ENCODE peak calls at places on chromosomes 7 and 10, in four cellular contexts. R is AG08395, O is ELR, C is RWPE1. A is an unnamed sample.

GRCh38 chr7:53358301-53358700 is 322.9 kb downstream of the POM121L12 start:
- DNase-seq in C (no peak), R (no peak), O (no peak), A (no peak)

GRCh38 chr10:71213761-71214440 is 1.5 kb downstream of the UNC5B start:
- DNase-seq in C (peak), R (peak), O (peak), A (no peak)

GRCh38 chr7:51070163-51070562 is 246.4 kb downstream of the COBL start:
- DNase-seq in R (peak), O (no peak), C (no peak), A (no peak)

GRCh38 chr10:104117839-104118323 is 4.1 kb upstream of the SFR1 start:
- DNase-seq in C (peak), R (no peak), O (peak), A (no peak)

GRCh38 chr10:77756319-77757232 is 119.0 kb upstream of the KCNMA1 start:
- DNase-seq in C (peak), O (peak), R (peak), A (no peak)

GRCh38 chr7:99036531-99037175 is 107.3 kb downstream of the SMURF1 start:
- DNase-seq in C (no peak), R (peak), O (peak), A (no peak)

GRCh38 chr7:26485421-26486019 is 193.9 kb downstream of the SNX10 start:
- DNase-seq in R (no peak), C (no peak), O (no peak), A (no peak)

GRCh38 chr7:47896809-47897423 is 51.4 kb downstream of the PKD1L1 start:
- DNase-seq in R (no peak), O (no peak), C (no peak), A (no peak)

GRCh38 chr10:117360994-117361667 is 14.1 kb downstream of the PDZD8 start:
- DNase-seq in R (no peak), O (peak), C (no peak), A (no peak)

GRCh38 chr10:78961760-78962159 is 107.0 kb upstream of the ZMIZ1 start:
- DNase-seq in O (no peak), R (no peak), C (no peak), A (no peak)

GRCh38 chr7:55157347-55158105 is 138.7 kb downstream of the EGFR start:
- DNase-seq in R (no peak), C (no peak), O (no peak), A (no peak)

GRCh38 chr10:4527281-4527960 is 298.6 kb upstream of the AKR1E2 start:
- DNase-seq in C (no peak), R (peak), O (peak), A (no peak)

GRCh38 chr7:20514364-20514763 is 101.1 kb upstream of the ABCB5 start:
- DNase-seq in O (peak), R (peak), C (peak), A (no peak)

GRCh38 chr10:48461623-48462481 is 143.0 kb downstream of the ARHGAP22 start:
- DNase-seq in C (no peak), O (no peak), R (no peak), A (no peak)

GRCh38 chr10:99451499-99451788 is 21.0 kb upstream of the GOT1 start:
- DNase-seq in O (no peak), R (no peak), C (no peak), A (no peak)

GRCh38 chr10:4990217-4990616 is 13.4 kb downstream of the AKR1C2 start:
- DNase-seq in R (no peak), C (no peak), O (no peak), A (no peak)

GRCh38 chr7:151683615-151684407 is 164.1 kb upstream of the RHEB start:
- DNase-seq in R (no peak), C (no peak), O (no peak), A (no peak)

GRCh38 chr7:528451-528850 is 8.8 kb upstream of the PDGFA start:
- DNase-seq in O (no peak), R (no peak), C (no peak), A (no peak)

GRCh38 chr10:47121336-47121735 is 178.7 kb upstream of the GDF10 start:
- DNase-seq in C (no peak), R (no peak), O (no peak), A (no peak)

GRCh38 chr10:89591796-89592271 is 53.2 kb downstream of the PANK1 start:
- DNase-seq in O (no peak), C (no peak), R (no peak), A (no peak)

GRCh38 chr7:66629222-66629658 is 559 bp downstream of the KCTD7 start:
- DNase-seq in R (no peak), O (no peak), C (no peak), A (no peak)

GRCh38 chr10:124322191-124322980 is 96.3 kb downstream of the OAT start:
- DNase-seq in O (no peak), C (no peak), R (no peak), A (no peak)

GRCh38 chr7:84720456-84721097 is 466.3 kb downstream of the SEMA3D start:
- DNase-seq in O (no peak), R (no peak), C (no peak), A (no peak)

GRCh38 chr7:40604601-40605438 is 470.0 kb downstream of the SUGCT start:
- DNase-seq in C (no peak), O (peak), R (no peak), A (no peak)

GRCh38 chr7:45915606-45916005 is 5.5 kb downstream of the IGFBP3 start:
- DNase-seq in R (no peak), O (no peak), C (no peak), A (no peak)

GRCh38 chr7:133857376-133858119 is 269.6 kb upstream of the LRGUK start:
- DNase-seq in R (no peak), C (no peak), O (no peak), A (peak)

GRCh38 chr10:929965-930364 is 1.5 kb downstream of the LARP4B start:
- DNase-seq in C (no peak), O (no peak), R (no peak), A (no peak)

GRCh38 chr7:111137296-111138195 is 46.6 kb downstream of the LRRN3 start:
- DNase-seq in C (no peak), R (no peak), O (peak), A (no peak)

A was measured in chondrocyte.